ENCODE peak calls at places on chromosomes 11 and 22, in nine cellular contexts. O is HAP-1; I is activated CD8-positive, alpha-beta memory T cell treated with anti-CD3 and anti-CD28 coated beads, Interleukin-2, amount 50 U/mL, for 4 hours; E is effector CD8-positive, alpha-beta T cell; Q is D341Med; R is fibroblast of mammary gland; F is Caki2; Y is AG08396; J is activated CD4-positive, alpha-beta T cell treated with anti-CD3 and anti-CD28 coated beads, Interleukin-2, amount 50 U/mL, for 1 hour. P is an unnamed sample.

GRCh38 chr22:26998134-26998533 is 340.7 kb downstream of the MIAT start:
- DNase-seq in O (no peak), I (no peak), E (no peak), Q (no peak), R (no peak), F (no peak), Y (no peak), J (no peak), P (no peak)

GRCh38 chr22:47323518-47323917 is 561.1 kb downstream of the TBC1D22A start:
- DNase-seq in O (no peak), I (no peak), E (no peak), Q (no peak), R (no peak), F (no peak), Y (no peak), J (no peak), P (no peak)

GRCh38 chr11:94597896-94598295 is 30.7 kb downstream of the PIWIL4 start:
- DNase-seq in O (no peak), I (no peak), E (no peak), Q (no peak), R (no peak), F (no peak), Y (no peak), J (no peak), P (no peak)

GRCh38 chr22:20567993-20568417 is 60.6 kb downstream of the MED15 start:
- DNase-seq in O (no peak), I (no peak), E (no peak), Q (no peak), R (peak; percentile 76), F (peak; percentile 46), Y (no peak), J (no peak), P (no peak)

GRCh38 chr11:131392528-131393255 is 22.3 kb downstream of the NTM start:
- DNase-seq in O (no peak), I (no peak), E (no peak), Q (no peak), R (peak; percentile 13), F (no peak), Y (no peak), J (no peak), P (peak; percentile 20)

GRCh38 chr11:18731949-18732821 is 6.2 kb upstream of the IGSF22 start:
- DNase-seq in O (peak; percentile 78), I (peak; percentile 80), E (peak; percentile 59), Q (peak; percentile 71), R (peak; percentile 47), F (peak; percentile 46), Y (peak; percentile 73), J (peak; percentile 72), P (peak; percentile 73)

GRCh38 chr22:20441631-20442484 is 4.2 kb upstream of the SCARF2 start:
- DNase-seq in O (no peak), I (no peak), E (no peak), Q (peak; percentile 21), R (no peak), F (no peak), Y (peak; percentile 49), J (no peak), P (no peak)

GRCh38 chr11:47616726-47617416 is 22.7 kb upstream of the C1QTNF4 start:
- DNase-seq in O (peak; percentile 47), I (no peak), E (no peak), Q (peak; percentile 66), R (peak; percentile 85), F (peak; percentile 22), Y (peak; percentile 73), J (no peak), P (peak; percentile 30)

GRCh38 chr11:113675003-113675471 is 31.1 kb downstream of the TMPRSS5 start:
- DNase-seq in O (no peak), I (no peak), E (no peak), Q (no peak), R (peak; percentile 97), F (no peak), Y (peak; percentile 72), J (no peak), P (no peak)

GRCh38 chr22:46286006-46286405 is 10.7 kb upstream of the GTSE1 start:
- DNase-seq in O (no peak), I (no peak), E (no peak), Q (no peak), R (no peak), F (no peak), Y (no peak), J (no peak), P (no peak)

GRCh38 chr22:36430863-36431262 is 43.1 kb upstream of the MYH9 start:
- DNase-seq in O (no peak), I (no peak), E (no peak), Q (no peak), R (peak; percentile 34), F (no peak), Y (no peak), J (no peak), P (no peak)

GRCh38 chr11:115939726-115940421 is 435.7 kb upstream of the CADM1 start:
- DNase-seq in O (no peak), I (no peak), E (no peak), Q (no peak), R (no peak), F (no peak), Y (no peak), J (no peak), P (no peak)

P was measured in DND-41.